ENCODE peak calls at places on chromosome 21, in seven cellular contexts. V is cardiac fibroblast; A is CD4-positive, alpha-beta T cell; H is AG04449; I is neural crest cell; M is heart right ventricle; L is BE2C. U is an unnamed sample.

GRCh38 chr21:17390575-17390974 is 122.3 kb upstream of the CXADR start:
- DNase-seq in M (no peak), H (no peak), I (no peak), L (no peak), A (no peak), V (no peak), U (no peak)

GRCh38 chr21:42975886-42976608 is 1.7 kb downstream of the PKNOX1 start:
- DNase-seq in L (no peak), V (peak), H (no peak), A (no peak), I (no peak), M (no peak), U (no peak)

GRCh38 chr21:16570196-16570595 is 840.4 kb downstream of the USP25 start:
- DNase-seq in H (no peak), L (no peak), V (no peak), M (no peak), I (no peak), A (no peak), U (no peak)

GRCh38 chr21:33854604-33855003 is 61.0 kb downstream of the ATP5PO start:
- DNase-seq in L (no peak), I (no peak), H (no peak), A (no peak), V (no peak), M (no peak), U (no peak)

GRCh38 chr21:37375866-37376574 is 9.4 kb downstream of the DYRK1A start:
- DNase-seq in I (no peak), H (no peak), L (no peak), V (no peak), M (no peak), A (no peak), U (no peak)

GRCh38 chr21:40631201-40631600 is 215.8 kb downstream of the DSCAM start:
- DNase-seq in H (no peak), M (no peak), L (no peak), I (no peak), A (no peak), V (no peak), U (no peak)

GRCh38 chr21:34042735-34043134 is 30.6 kb upstream of the MRPS6 start:
- DNase-seq in M (no peak), A (no peak), V (no peak), L (no peak), H (no peak), I (no peak), U (no peak)

GRCh38 chr21:43691801-43692200 is 27.1 kb upstream of the PDXK start:
- DNase-seq in A (no peak), I (no peak), V (no peak), H (no peak), M (no peak), L (no peak), U (no peak)

GRCh38 chr21:39776589-39776988 is 31.6 kb downstream of the IGSF5 start:
- DNase-seq in M (no peak), L (no peak), H (no peak), A (no peak), V (peak), I (no peak), U (no peak)

GRCh38 chr21:37071561-37072238 is 1.2 kb downstream of the PIGP start:
- DNase-seq in I (no peak), A (no peak), H (no peak), M (peak), V (peak), L (peak), U (no peak)

GRCh38 chr21:32474179-32475059 is 61.9 kb downstream of the EVA1C start:
- DNase-seq in A (no peak), V (no peak), I (no peak), M (no peak), L (no peak), H (no peak), U (no peak)

GRCh38 chr21:32475162-32475812 is 62.8 kb downstream of the EVA1C start:
- DNase-seq in L (no peak), A (no peak), H (peak), V (peak), M (no peak), I (no peak), U (no peak)

GRCh38 chr21:32480381-32480780 is 67.9 kb downstream of the EVA1C start:
- DNase-seq in M (no peak), A (no peak), I (no peak), L (no peak), V (no peak), H (no peak), U (no peak)

GRCh38 chr21:32477424-32477745 is 64.9 kb downstream of the EVA1C start:
- DNase-seq in H (no peak), V (no peak), A (no peak), I (no peak), M (no peak), L (no peak), U (no peak)

GRCh38 chr21:32476661-32477423 is 64.3 kb downstream of the EVA1C start:
- DNase-seq in H (no peak), L (no peak), V (no peak), A (no peak), M (no peak), I (no peak), U (no peak)
- TF ChIP-seq CTCF in H (no peak), L (no peak), V (no peak), A (no peak), M (no peak), I (no peak), U (no peak)

DNA sequence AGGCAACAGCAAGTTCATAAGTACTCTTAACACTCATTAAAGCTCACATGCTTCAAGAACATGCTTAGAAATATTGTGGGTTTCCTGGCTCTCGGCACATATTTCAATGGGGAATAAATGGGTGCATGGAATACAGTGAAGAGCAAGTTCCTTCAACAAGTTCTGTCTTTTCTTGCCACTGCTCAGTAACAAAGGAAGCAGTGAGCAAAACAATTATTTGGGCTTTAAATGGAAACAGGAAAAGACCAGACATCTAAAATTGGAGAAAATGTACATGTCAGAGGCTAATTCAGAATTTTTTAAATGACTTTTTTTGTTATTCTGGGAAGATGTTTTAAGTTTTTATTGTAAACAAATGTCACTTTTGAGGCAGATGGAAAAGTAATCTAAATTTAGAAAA is 478.7 kb downstream of the SETD4 start:
- DNase-seq in H (no peak), L (no peak), M (no peak), V (no peak), I (no peak), A (no peak), U (no peak)
- TF ChIP-seq CTCF in H (no peak), L (no peak), M (no peak), V (no peak), I (no peak), A (no peak), U (no peak)

DNA sequence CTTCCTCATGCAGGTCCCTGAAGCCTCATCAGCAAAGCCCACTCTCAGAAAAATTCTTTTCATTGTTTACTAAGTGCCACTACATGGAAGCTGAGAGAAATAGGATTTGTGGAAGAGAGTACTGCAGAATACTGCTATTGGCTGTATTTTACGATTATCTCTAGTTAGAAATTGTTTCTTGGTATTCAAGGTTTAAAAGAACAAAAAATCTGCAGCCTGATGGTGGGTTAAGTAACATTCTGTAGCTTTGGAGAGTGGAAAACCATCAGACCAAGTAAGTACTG is 27.3 kb downstream of the PTTG1IP start:
- DNase-seq in V (no peak), I (no peak), L (no peak), A (no peak), M (no peak), H (no peak), U (no peak)
- TF ChIP-seq CTCF in V (no peak), I (peak), L (no peak), A (no peak), M (no peak), H (no peak), U (no peak)

DNA sequence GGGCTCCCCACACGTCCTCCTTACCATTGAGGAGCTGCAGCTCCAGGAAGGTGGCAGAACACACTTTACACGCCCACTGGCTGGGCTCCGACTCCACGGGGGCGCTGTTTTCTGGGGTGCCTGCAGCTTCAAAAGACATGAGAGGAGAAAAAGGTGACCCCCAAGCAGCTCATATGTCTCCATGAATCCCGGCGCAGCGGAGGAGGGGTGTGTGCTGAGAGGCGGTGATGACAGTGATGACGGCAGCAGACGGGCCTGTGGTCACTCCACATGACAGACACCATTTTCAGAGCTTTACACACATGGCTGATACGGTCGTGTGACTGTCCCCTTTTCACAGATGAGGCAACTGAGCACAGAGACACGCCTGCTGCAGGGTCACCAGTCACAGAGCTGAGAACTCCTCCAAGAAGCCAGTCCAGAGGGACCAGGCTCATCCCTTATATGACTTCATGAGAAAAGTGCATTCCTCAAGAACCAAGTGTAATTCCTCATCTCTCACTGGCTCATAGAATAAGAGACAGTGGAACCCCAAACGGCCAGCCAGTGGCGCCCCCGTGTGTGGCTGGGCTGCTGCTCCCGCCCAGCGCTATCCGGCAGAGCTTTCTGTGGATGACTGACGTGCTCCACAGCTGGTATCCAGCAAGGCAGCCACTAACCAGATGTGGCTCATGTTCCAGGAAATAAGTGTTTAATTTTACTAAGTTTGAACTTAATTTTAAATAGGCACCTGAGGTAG is 31.9 kb downstream of the PRDM15 start:
- DNase-seq in V (peak), L (no peak), H (no peak), M (no peak), A (no peak), I (no peak), U (no peak)
- TF ChIP-seq CTCF in V (no peak), L (no peak), H (peak), M (no peak), A (no peak), I (no peak), U (no peak)

DNA sequence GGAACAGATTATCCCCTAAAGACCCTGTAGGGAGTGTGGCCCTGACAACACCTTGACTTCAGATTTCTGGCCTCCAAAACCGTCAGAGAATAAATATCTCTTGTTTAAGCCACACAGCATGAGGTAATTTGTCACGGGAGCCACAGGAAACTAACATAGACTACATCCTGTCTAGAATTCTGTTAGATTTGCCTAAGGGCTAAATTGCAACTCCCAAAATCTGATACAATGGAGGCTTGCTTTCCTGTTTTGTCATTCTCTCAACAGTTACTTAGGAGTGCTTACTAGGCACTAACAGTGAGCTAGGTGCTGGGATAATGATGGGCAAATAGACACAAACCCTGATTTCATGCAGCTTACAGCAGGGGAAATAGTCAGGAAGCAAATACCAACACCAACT is 141.6 kb downstream of the MIS18A start:
- DNase-seq in V (no peak), M (no peak), I (no peak), A (no peak), L (no peak), H (no peak), U (no peak)
- TF ChIP-seq CTCF in V (no peak), M (no peak), I (no peak), A (no peak), L (no peak), H (no peak), U (no peak)

GRCh38 chr21:38467911-38468310 is 30.4 kb downstream of the ERG start:
- DNase-seq in I (no peak), A (no peak), H (no peak), V (no peak), L (no peak), M (no peak), U (no peak)
- TF ChIP-seq CTCF in I (no peak), A (no peak), H (no peak), V (no peak), L (no peak), M (no peak), U (no peak)

GRCh38 chr21:32412162-32412997 is at the start of gene EVA1C:
- DNase-seq in I (no peak), M (peak), A (peak), L (peak), H (no peak), V (peak), U (no peak)
- TF ChIP-seq CTCF in I (no peak), M (peak), A (no peak), L (no peak), H (no peak), V (no peak), U (no peak)

DNA sequence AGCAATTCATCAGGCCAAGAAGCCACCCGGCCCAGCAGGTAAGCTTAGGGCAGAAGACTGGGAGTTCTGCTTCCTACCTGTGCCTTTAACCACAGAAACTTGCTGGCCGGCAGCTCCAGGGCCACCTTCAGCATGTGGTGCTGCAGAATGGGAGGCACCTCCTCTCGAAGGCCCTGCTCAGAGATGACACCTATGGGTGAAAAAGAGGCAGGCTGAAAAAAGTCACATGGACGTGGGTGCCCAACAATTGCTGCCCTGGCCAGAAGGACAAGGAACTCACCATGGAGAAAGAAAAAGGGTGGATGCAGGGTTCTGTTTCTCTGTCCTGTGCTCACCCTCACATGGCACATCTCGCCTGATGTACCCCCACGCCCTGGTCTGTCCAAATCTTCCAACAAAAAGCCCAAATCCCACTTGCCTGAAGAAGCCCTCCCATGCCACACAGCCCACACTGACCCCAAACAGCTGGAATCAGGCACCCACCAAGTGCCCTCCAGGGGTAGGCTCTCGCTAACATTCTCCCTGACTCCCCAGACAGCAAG is 33.0 kb downstream of the URB1 start:
- DNase-seq in H (no peak), A (no peak), L (no peak), I (no peak), V (no peak), M (no peak), U (no peak)
- TF ChIP-seq CTCF in H (no peak), A (no peak), L (peak), I (no peak), V (peak), M (peak), U (no peak)

GRCh38 chr21:29377266-29377665 is 78.5 kb downstream of the BACH1 start:
- DNase-seq in L (no peak), M (no peak), I (no peak), H (no peak), V (no peak), A (no peak), U (no peak)

GRCh38 chr21:29374481-29374880 is 75.8 kb downstream of the BACH1 start:
- DNase-seq in V (no peak), L (no peak), H (no peak), A (no peak), M (no peak), I (no peak), U (no peak)

GRCh38 chr21:29378814-29379213 is 80.1 kb downstream of the BACH1 start:
- DNase-seq in M (no peak), I (no peak), V (peak), L (peak), H (no peak), A (no peak), U (no peak)

GRCh38 chr21:29379517-29380054 is 80.9 kb downstream of the BACH1 start:
- DNase-seq in I (no peak), L (no peak), M (no peak), V (no peak), A (no peak), H (no peak), U (no peak)

GRCh38 chr21:29376556-29376955 is 77.8 kb downstream of the BACH1 start:
- DNase-seq in I (peak), A (peak), M (peak), L (peak), H (no peak), V (peak), U (no peak)
- TF ChIP-seq CTCF in I (peak), A (peak), M (peak), L (peak), H (peak), V (peak), U (no peak)